ENCODE peak calls at places on chromosomes 12 and 14, in seven cellular contexts. H, G, A, K, I, W and V are unnamed samples.

GRCh38 chr12:77102691-77103090 is 37.3 kb upstream of the E2F7 start:
- DNase-seq in H (no peak), G (no peak), A (no peak), K (no peak), I (no peak), W (no peak), V (no peak)

GRCh38 chr14:82710257-82710841 is 1176.7 kb upstream of the SEL1L start:
- DNase-seq in H (peak), G (no peak), A (peak), K (peak), I (peak), W (peak), V (no peak)

GRCh38 chr12:32448581-32448980 is 49.2 kb downstream of the FGD4 start:
- DNase-seq in H (no peak), G (no peak), A (no peak), K (no peak), I (no peak), W (no peak), V (no peak)

GRCh38 chr12:120007272-120007671 is 18.2 kb downstream of the BICDL1 start:
- DNase-seq in H (peak), G (peak), A (peak), K (no peak), I (no peak), W (peak), V (peak)

GRCh38 chr12:96907681-96908163 is 665 bp downstream of the NEDD1 start:
- DNase-seq in H (no peak), G (no peak), A (peak), K (no peak), I (peak), W (peak), V (no peak)

GRCh38 chr12:31605531-31605930 is 14.6 kb upstream of the DENND5B start:
- DNase-seq in H (no peak), G (no peak), A (no peak), K (no peak), I (no peak), W (no peak), V (no peak)

GRCh38 chr12:64675795-64676194 is 65.5 kb downstream of the RASSF3 start:
- DNase-seq in H (no peak), G (no peak), A (no peak), K (no peak), I (no peak), W (peak), V (no peak)

GRCh38 chr14:32370720-32371119 is 41.6 kb downstream of the AKAP6 start:
- DNase-seq in H (no peak), G (no peak), A (no peak), K (no peak), I (no peak), W (no peak), V (no peak)

GRCh38 chr12:131940121-131940520 is 9.6 kb upstream of the EP400 start:
- DNase-seq in H (no peak), G (no peak), A (no peak), K (no peak), I (no peak), W (no peak), V (no peak)

GRCh38 chr14:55398679-55399078 is 13.0 kb downstream of the ATG14 start:
- DNase-seq in H (no peak), G (no peak), A (no peak), K (no peak), I (no peak), W (no peak), V (no peak)

GRCh38 chr14:54565236-54566151 is 1.4 kb upstream of the SAMD4A start:
- DNase-seq in H (peak), G (peak), A (peak), K (peak), I (peak), W (peak), V (peak)

GRCh38 chr12:97222391-97222790 is 240.2 kb upstream of the RMST start:
- DNase-seq in H (no peak), G (no peak), A (no peak), K (no peak), I (no peak), W (no peak), V (no peak)

GRCh38 chr12:50567926-50568325 is 63.1 kb downstream of the DIP2B start:
- DNase-seq in H (no peak), G (no peak), A (no peak), K (no peak), I (no peak), W (no peak), V (no peak)

GRCh38 chr14:102827716-102828115 is 50.5 kb downstream of the TRAF3 start:
- DNase-seq in H (no peak), G (no peak), A (no peak), K (no peak), I (peak), W (no peak), V (no peak)

GRCh38 chr14:89773644-89774316 is 180.8 kb downstream of the EFCAB11 start:
- DNase-seq in H (peak), G (peak), A (peak), K (peak), I (no peak), W (peak), V (peak)

GRCh38 chr12:98736352-98737326 is 91.5 kb downstream of the APAF1 start:
- DNase-seq in H (no peak), G (no peak), A (no peak), K (no peak), I (peak), W (no peak), V (no peak)

GRCh38 chr12:108712925-108713203 is 18.5 kb downstream of the CORO1C start:
- DNase-seq in H (no peak), G (no peak), A (no peak), K (no peak), I (no peak), W (no peak), V (no peak)

GRCh38 chr12:115232455-115233156 is 548.6 kb upstream of the TBX3 start:
- DNase-seq in H (no peak), G (no peak), A (no peak), K (no peak), I (no peak), W (no peak), V (no peak)

GRCh38 chr14:87254331-87254730 is 738.7 kb downstream of the GALC start:
- DNase-seq in H (no peak), G (no peak), A (no peak), K (no peak), I (no peak), W (no peak), V (no peak)

GRCh38 chr14:68689426-68689825 is 103.4 kb downstream of the ZFP36L1 start:
- DNase-seq in H (no peak), G (no peak), A (no peak), K (no peak), I (no peak), W (no peak), V (no peak)

GRCh38 chr12:62403031-62403430 is 63.6 kb upstream of the MON2 start:
- DNase-seq in H (no peak), G (no peak), A (no peak), K (no peak), I (no peak), W (no peak), V (no peak)

GRCh38 chr14:63972323-63972932 is 119.6 kb downstream of the SYNE2 start:
- DNase-seq in H (no peak), G (no peak), A (no peak), K (no peak), I (peak), W (no peak), V (no peak)

GRCh38 chr14:22400590-22401259 is 188.3 kb downstream of the DAD1 start:
- DNase-seq in H (no peak), G (no peak), A (no peak), K (no peak), I (no peak), W (no peak), V (no peak)

GRCh38 chr14:75888933-75889332 is 92.9 kb downstream of the TGFB3 start:
- DNase-seq in H (no peak), G (no peak), A (no peak), K (no peak), I (no peak), W (no peak), V (no peak)

GRCh38 chr14:69137456-69138188 is 15.3 kb downstream of the DCAF5 start:
- DNase-seq in H (no peak), G (no peak), A (no peak), K (no peak), I (no peak), W (no peak), V (no peak)

GRCh38 chr12:46921754-46922113 is 95.9 kb upstream of the SLC38A4 start:
- DNase-seq in H (no peak), G (no peak), A (no peak), K (no peak), I (no peak), W (no peak), V (no peak)

GRCh38 chr12:884746-885414 is 64.6 kb downstream of the RAD52 start:
- DNase-seq in H (no peak), G (no peak), A (no peak), K (no peak), I (no peak), W (no peak), V (no peak)

GRCh38 chr12:15453613-15454012 is 131.3 kb downstream of the PTPRO start:
- DNase-seq in H (no peak), G (no peak), A (no peak), K (no peak), I (no peak), W (no peak), V (no peak)

GRCh38 chr12:51891843-51892242 is 3.9 kb downstream of the ANKRD33 start:
- DNase-seq in H (no peak), G (no peak), A (no peak), K (no peak), I (no peak), W (no peak), V (no peak)